ENCODE peak calls at places on chromosome 13, in nine cellular contexts. T, D, M, V, W, X, O, A and F are unnamed samples.

GRCh38 chr13:87798536-87798935 is 127.4 kb downstream of the SLITRK5 start:
- DNase-seq in X (no peak), O (no peak), M (no peak), T (no peak), V (no peak), D (no peak), W (no peak), A (no peak), F (no peak)

GRCh38 chr13:113110852-113111315 is 5.3 kb downstream of the F7 start:
- DNase-seq in A (no peak), T (no peak), X (peak), O (no peak), D (no peak), W (no peak), M (no peak), V (no peak), F (no peak)

GRCh38 chr13:110001622-110002275 is 215.4 kb upstream of the IRS2 start:
- DNase-seq in M (no peak), A (peak), W (peak), V (no peak), D (no peak), X (no peak), T (no peak), O (no peak), F (no peak)

GRCh38 chr13:74662895-74663294 is 528.7 kb upstream of the KLF12 start:
- DNase-seq in O (no peak), W (no peak), T (no peak), D (no peak), A (no peak), M (no peak), X (no peak), V (no peak), F (no peak)

GRCh38 chr13:114285166-114285808 is 3.9 kb downstream of the UPF3A start:
- DNase-seq in M (no peak), X (no peak), T (no peak), V (no peak), A (no peak), W (peak), O (no peak), D (no peak), F (no peak)

GRCh38 chr13:70568571-70568970 is 460.3 kb upstream of the KLHL1 start:
- DNase-seq in W (peak), T (no peak), M (no peak), A (peak), X (no peak), D (no peak), O (peak), V (no peak), F (peak)

GRCh38 chr13:98443329-98443728 is 133.6 kb downstream of the STK24 start:
- DNase-seq in O (peak), T (no peak), W (peak), A (peak), D (no peak), V (no peak), M (no peak), X (no peak), F (no peak)

GRCh38 chr13:30148171-30148754 is 159.1 kb downstream of the KATNAL1 start:
- DNase-seq in T (peak), X (peak), D (no peak), M (no peak), V (no peak), O (no peak), A (no peak), W (no peak), F (no peak)

GRCh38 chr13:102045713-102046112 is 356.1 kb downstream of the FGF14 start:
- DNase-seq in W (no peak), V (no peak), M (no peak), O (no peak), A (no peak), D (no peak), T (no peak), X (no peak), F (no peak)

GRCh38 chr13:95704510-95704909 is 27.6 kb downstream of the DNAJC3 start:
- DNase-seq in W (no peak), X (no peak), A (peak), V (no peak), D (peak), O (no peak), M (no peak), T (no peak), F (no peak)

GRCh38 chr13:113176292-113176691 is 17.8 kb downstream of the PROZ start:
- DNase-seq in D (no peak), A (no peak), W (no peak), O (no peak), M (peak), T (peak), X (peak), V (no peak), F (no peak)

GRCh38 chr13:105471683-105472082 is 1063.8 kb downstream of the EFNB2 start:
- DNase-seq in D (no peak), W (peak), M (no peak), T (no peak), O (no peak), A (no peak), X (no peak), V (no peak), F (no peak)

GRCh38 chr13:79612604-79613003 is 131.6 kb downstream of the NDFIP2 start:
- DNase-seq in T (no peak), A (no peak), X (no peak), V (no peak), W (no peak), O (no peak), D (no peak), M (no peak), F (no peak)

GRCh38 chr13:30762643-30763042 is 27.3 kb downstream of the ALOX5AP start:
- DNase-seq in X (no peak), V (no peak), A (no peak), T (no peak), D (no peak), O (no peak), M (no peak), W (no peak), F (no peak)

GRCh38 chr13:46386996-46387851 is at the start of gene RUBCNL:
- DNase-seq in W (no peak), V (peak), D (no peak), M (no peak), O (no peak), X (no peak), T (peak), A (peak), F (peak)

GRCh38 chr13:73822671-73823592 is 311.3 kb downstream of the KLF12 start:
- DNase-seq in O (no peak), D (no peak), W (no peak), X (no peak), T (no peak), M (no peak), V (no peak), A (no peak), F (no peak)

GRCh38 chr13:110597041-110597689 is 18.2 kb upstream of the NAXD start:
- DNase-seq in T (no peak), O (no peak), A (no peak), M (no peak), W (no peak), X (no peak), D (no peak), V (no peak), F (no peak)

GRCh38 chr13:24251525-24251924 is 57.9 kb upstream of the C1QTNF9 start:
- DNase-seq in M (peak), X (peak), V (peak), W (no peak), D (no peak), O (no peak), T (peak), A (no peak), F (no peak)

GRCh38 chr13:42078113-42078769 is 29.8 kb downstream of the DGKH start:
- DNase-seq in M (no peak), O (no peak), V (no peak), A (peak), X (no peak), D (no peak), T (no peak), W (no peak), F (no peak)

GRCh38 chr13:57630661-57631606 is 610 bp upstream of the PCDH17 start:
- DNase-seq in D (peak), V (no peak), M (no peak), W (peak), O (no peak), X (no peak), A (no peak), T (peak), F (no peak)